ENCODE peak calls at places on chromosome 14, in four cellular contexts. H is MM.1S, E is cardiac fibroblast, M is astrocyte of the spinal cord. C is an unnamed sample.

GRCh38 chr14:100765991-100766390 is 39.3 kb downstream of the DLK1 start:
- DNase-seq in H (no peak), E (no peak), M (no peak), C (no peak)

GRCh38 chr14:63614964-63615363 is 26.7 kb downstream of the WDR89 start:
- DNase-seq in H (no peak), E (peak; percentile 83), M (peak; percentile 51), C (no peak)

GRCh38 chr14:78863143-78863542 is 693.0 kb downstream of the NRXN3 start:
- DNase-seq in H (peak; percentile 29), E (peak; percentile 26), M (peak; percentile 40), C (peak; percentile 57)

GRCh38 chr14:50985124-50985815 is 41.0 kb upstream of the PYGL start:
- DNase-seq in H (no peak), E (no peak), M (no peak), C (no peak)

GRCh38 chr14:104371031-104371430 is 208.5 kb upstream of the C14orf180 start:
- DNase-seq in H (no peak), E (no peak), M (no peak), C (no peak)

GRCh38 chr14:94129758-94130414 is 482 bp upstream of the IFI27L2 start:
- DNase-seq in H (peak; percentile 17), E (peak; percentile 64), M (peak; percentile 42), C (peak; percentile 34)

GRCh38 chr14:52068741-52069616 is at the start of gene NID2:
- DNase-seq in H (no peak), E (peak; percentile 98), M (peak; percentile 95), C (peak; percentile 31)

GRCh38 chr14:54893151-54893760 is 9.4 kb downstream of the GCH1 start:
- DNase-seq in H (no peak), E (peak; percentile 69), M (peak; percentile 71), C (peak; percentile 48)

GRCh38 chr14:21096438-21096837 is 2.0 kb downstream of the ZNF219 start:
- DNase-seq in H (no peak), E (no peak), M (no peak), C (no peak)

GRCh38 chr14:21723431-21724045 is 49.9 kb upstream of the OR4E1 start:
- DNase-seq in H (peak; percentile 75), E (no peak), M (no peak), C (peak; percentile 31)

GRCh38 chr14:52299692-52300278 is 14.3 kb upstream of the PTGER2 start:
- DNase-seq in H (peak; percentile 18), E (peak; percentile 72), M (peak; percentile 71), C (peak; percentile 42)

GRCh38 chr14:90522585-90523191 is 125.9 kb downstream of the CALM1 start:
- DNase-seq in H (no peak), E (peak; percentile 65), M (peak; percentile 51), C (no peak)

GRCh38 chr14:96064866-96065265 is 25.7 kb downstream of the C14orf132 start:
- DNase-seq in H (no peak), E (no peak), M (no peak), C (peak; percentile 63)

GRCh38 chr14:85217412-85217811 is 312.5 kb upstream of the FLRT2 start:
- DNase-seq in H (no peak), E (no peak), M (peak; percentile 54), C (no peak)

GRCh38 chr14:68937790-68938514 is 41.1 kb downstream of the ACTN1 start:
- DNase-seq in H (no peak), E (peak; percentile 62), M (peak; percentile 52), C (no peak)

GRCh38 chr14:87615822-87616679 is 376.9 kb downstream of the GALC start:
- DNase-seq in H (peak; percentile 70), E (peak; percentile 42), M (peak; percentile 45), C (peak; percentile 57)

GRCh38 chr14:22536853-22537338 is 52.1 kb downstream of the DAD1 start:
- DNase-seq in H (no peak), E (peak; percentile 88), M (peak; percentile 95), C (peak; percentile 96)

GRCh38 chr14:74593241-74593985 is 18.6 kb downstream of the LTBP2 start:
- DNase-seq in H (no peak), E (peak; percentile 59), M (no peak), C (no peak)

GRCh38 chr14:68757618-68758081 is 35.2 kb downstream of the ZFP36L1 start:
- DNase-seq in H (no peak), E (peak; percentile 19), M (peak; percentile 29), C (peak; percentile 12)

GRCh38 chr14:80988192-80988591 is 32.8 kb downstream of the TSHR start:
- DNase-seq in H (no peak), E (no peak), M (no peak), C (no peak)

GRCh38 chr14:69658664-69659261 is 47.4 kb downstream of the SUSD6 start:
- DNase-seq in H (no peak), E (no peak), M (peak; percentile 50), C (no peak)

GRCh38 chr14:55188686-55189295 is 2.6 kb downstream of the DLGAP5 start:
- DNase-seq in H (no peak), E (peak; percentile 24), M (no peak), C (no peak)

DNA sequence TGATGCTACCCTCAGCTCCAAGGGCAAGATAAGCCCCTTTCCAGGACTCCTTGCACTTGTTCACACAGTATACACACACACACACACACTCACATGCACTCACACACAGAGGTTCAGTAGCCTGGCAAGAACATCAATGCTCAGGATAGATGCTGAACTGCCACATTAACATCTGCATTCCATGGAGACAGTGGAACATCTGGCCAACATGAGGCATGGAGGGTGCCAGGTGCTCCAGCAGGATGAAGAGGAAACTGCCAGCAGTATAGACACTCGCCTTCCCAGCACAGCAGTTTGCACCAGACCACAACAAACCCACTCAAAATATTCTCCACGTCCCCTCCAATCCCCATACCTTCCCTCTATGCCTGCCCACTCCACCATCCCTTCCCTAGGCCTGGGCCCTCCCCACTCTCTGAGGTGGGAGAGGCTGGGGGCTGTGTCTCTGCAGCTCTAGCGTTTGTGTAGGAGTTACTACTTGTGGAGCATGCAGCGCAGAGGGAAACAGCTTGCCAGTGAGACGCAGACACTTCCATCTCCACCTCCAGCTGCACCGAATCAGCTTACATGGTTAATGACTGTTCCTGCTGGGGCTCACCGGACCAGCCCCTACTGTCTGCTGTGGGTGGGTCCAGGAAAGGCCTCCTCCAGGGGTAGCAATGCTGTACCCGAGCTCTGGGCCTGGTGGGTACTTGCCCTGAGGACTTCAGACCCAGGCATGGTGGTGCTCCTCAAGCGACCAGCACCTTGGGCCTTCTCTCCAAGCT is 18.7 kb upstream of the PLEKHG3 start:
- DNase-seq in H (no peak), E (no peak), M (no peak), C (no peak)
- H3K4me3 ChIP-seq in H (no peak overlapping the region), E (no peak overlapping the region), M (no peak overlapping the region), C (no peak overlapping the region)

DNA sequence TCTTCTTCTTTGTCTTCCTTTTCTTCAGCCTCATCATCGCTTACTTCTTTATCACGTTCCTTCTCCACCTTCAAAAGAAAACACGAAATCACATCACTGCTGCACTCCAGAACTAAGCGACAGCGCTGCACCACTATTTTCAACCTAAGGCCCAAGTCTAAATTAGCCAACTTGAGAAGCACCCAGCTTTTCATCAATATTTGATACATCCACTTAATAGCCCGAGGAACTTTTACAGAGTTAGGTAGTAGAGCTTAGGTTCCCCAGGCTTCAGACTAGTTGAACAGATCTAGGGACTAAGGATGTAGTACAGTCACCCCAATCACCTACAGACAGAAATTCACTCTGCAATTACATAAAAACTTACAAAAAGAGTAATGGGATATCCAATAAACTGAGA is 1.9 kb downstream of the HSP90AA1 start:
- DNase-seq in H (no peak), E (no peak), M (no peak), C (no peak)
- H3K4me3 ChIP-seq in H (peak overlapping the region; percentile 67), E (peak overlapping the region; percentile 81), M (peak overlapping the region; percentile 80), C (peak overlapping the region; percentile 84)

GRCh38 chr14:34465069-34465859 is 3.2 kb upstream of the SPTSSA start:
- DNase-seq in H (peak; percentile 27), E (peak; percentile 77), M (peak; percentile 46), C (no peak)
- H3K4me3 ChIP-seq in H (no peak overlapping the region), E (no peak overlapping the region), M (no peak overlapping the region), C (no peak overlapping the region)

DNA sequence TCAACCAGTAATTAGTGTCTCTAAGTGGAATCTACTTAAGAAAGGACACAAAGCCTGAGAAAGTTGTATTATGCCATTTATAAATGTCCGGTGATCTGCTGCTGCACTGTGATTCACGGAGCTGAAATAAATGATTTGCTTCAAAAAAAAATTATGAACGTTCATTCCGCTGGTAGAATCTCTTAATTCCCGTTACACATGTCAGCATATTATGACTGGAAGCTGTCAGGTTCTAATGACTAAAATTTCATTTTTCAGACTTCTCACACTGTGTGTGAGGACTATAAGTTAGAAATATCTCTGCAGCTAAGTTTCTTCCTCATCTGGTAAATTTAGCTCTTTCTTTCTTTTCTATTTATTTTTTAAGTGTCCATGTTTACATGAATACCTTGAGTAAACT is 647.1 kb downstream of the VRK1 start:
- DNase-seq in H (no peak), E (no peak), M (no peak), C (no peak)
- H3K4me3 ChIP-seq in H (no peak overlapping the region), E (no peak overlapping the region), M (no peak overlapping the region), C (peak overlapping the region; percentile 42)